ENCODE peak calls at places on chromosomes 11 and 22, in five cellular contexts. T is AG08395, L is fibroblast of lung, J is iPS-NIHi11, H is endothelial cell. V is an unnamed sample.

GRCh38 chr11:84608788-84609309 is 1018.3 kb downstream of the DLG2 start:
- DNase-seq in L (no peak), T (no peak), H (no peak), J (no peak), V (no peak)

GRCh38 chr11:86784247-86784681 is 16.1 kb upstream of the PRSS23 start:
- DNase-seq in L (peak; percentile 80), J (no peak), H (no peak), T (no peak), V (no peak)

GRCh38 chr11:73236879-73237278 is 18.8 kb downstream of the P2RY2 start:
- DNase-seq in T (peak; percentile 32), J (peak; percentile 84), L (peak; percentile 19), H (peak; percentile 72), V (peak; percentile 64)

GRCh38 chr11:84212467-84213390 is 926.6 kb upstream of the CCDC90B start:
- DNase-seq in L (no peak), J (no peak), T (no peak), H (no peak), V (no peak)

GRCh38 chr11:55503449-55503848 is 50.8 kb upstream of the OR4C15 start:
- DNase-seq in L (no peak), J (no peak), H (no peak), T (no peak), V (no peak)

GRCh38 chr11:68454767-68455166 is 5.8 kb upstream of the PPP6R3 start:
- DNase-seq in T (no peak), L (no peak), H (no peak), J (no peak), V (no peak)

GRCh38 chr22:20499769-20500168 is 4.2 kb upstream of the KLHL22 start:
- DNase-seq in J (no peak), L (no peak), T (no peak), H (no peak), V (no peak)

GRCh38 chr11:36026315-36026968 is 82.6 kb downstream of the LDLRAD3 start:
- DNase-seq in L (no peak), H (no peak), J (no peak), T (no peak), V (no peak)

GRCh38 chr11:19669511-19669910 is 43.1 kb upstream of the NAV2 start:
- DNase-seq in L (no peak), H (no peak), J (no peak), T (no peak), V (no peak)

GRCh38 chr11:76172583-76172982 is 33.7 kb downstream of the WNT11 start:
- DNase-seq in T (no peak), L (no peak), H (no peak), J (no peak), V (peak; percentile 62)

GRCh38 chr11:119155733-119156492 is 7.1 kb downstream of the ABCG4 start:
- DNase-seq in T (peak; percentile 24), J (peak; percentile 64), L (no peak), H (peak; percentile 26), V (peak; percentile 48)

GRCh38 chr22:48846200-48846599 is 981.5 kb downstream of the BRD1 start:
- DNase-seq in H (no peak), J (no peak), L (no peak), T (no peak), V (no peak)

GRCh38 chr11:110367571-110367970 is 62.2 kb upstream of the FDX1 start:
- DNase-seq in T (no peak), J (no peak), H (no peak), L (peak; percentile 37), V (no peak)

GRCh38 chr11:112932593-112932992 is 28.6 kb upstream of the NCAM1 start:
- DNase-seq in J (no peak), T (no peak), L (no peak), H (no peak), V (no peak)

GRCh38 chr11:33926954-33927552 is 35.2 kb upstream of the LMO2 start:
- DNase-seq in J (no peak), T (no peak), L (no peak), H (no peak), V (no peak)

GRCh38 chr22:38203855-38204497 is 2.2 kb downstream of the MAFF start:
- DNase-seq in J (no peak), H (no peak), L (peak; percentile 39), T (peak; percentile 33), V (no peak)

GRCh38 chr11:97937501-97937900 is 1083.2 kb upstream of the CNTN5 start:
- DNase-seq in H (no peak), L (no peak), J (no peak), T (no peak), V (no peak)

GRCh38 chr22:40637181-40638150 is 947 bp upstream of the MRTFA start:
- DNase-seq in L (no peak), J (no peak), H (no peak), T (peak; percentile 14), V (no peak)